ENCODE peak calls at places on chromosomes 6 and 20, in seven cellular contexts. A is tibial artery; B is AG08396; W is RPMI7951; T is GM04504; I is activated T-cell treated with anti-CD3 and anti-CD28 coated beads, Interleukin-2, amount 50 U/mL, for 72 hours; L is mammary epithelial cell. G is an unnamed sample.

GRCh38 chr20:32672315-32672981 is 1.3 kb downstream of the C20orf203 start:
- DNase-seq in A (no peak), B (no peak), W (no peak), T (no peak), I (no peak), L (no peak), G (no peak)

GRCh38 chr20:56088381-56088780 is 83.1 kb upstream of the CBLN4 start:
- DNase-seq in A (no peak), B (no peak), W (no peak), T (no peak), I (no peak), L (no peak), G (no peak)

GRCh38 chr6:105561501-105561900 is 158.6 kb upstream of the PREP start:
- DNase-seq in A (no peak), B (no peak), W (no peak), T (no peak), I (no peak), L (peak), G (no peak)

GRCh38 chr20:22617160-22617559 is 32.8 kb upstream of the FOXA2 start:
- DNase-seq in A (no peak), B (no peak), W (peak), T (no peak), I (no peak), L (peak), G (peak)

GRCh38 chr20:12535316-12535715 is 473.5 kb upstream of the SPTLC3 start:
- DNase-seq in A (no peak), B (no peak), W (no peak), T (no peak), I (no peak), L (no peak), G (no peak)

GRCh38 chr20:41005361-41005729 is 23.3 kb upstream of the TOP1 start:
- DNase-seq in A (peak), B (peak), W (peak), T (peak), I (no peak), L (peak), G (peak)

GRCh38 chr6:158161566-158162254 is 6.4 kb downstream of the SERAC1 start:
- DNase-seq in A (no peak), B (no peak), W (no peak), T (no peak), I (no peak), L (peak), G (no peak)

GRCh38 chr6:92550501-92550900 is 868.9 kb downstream of the EPHA7 start:
- DNase-seq in A (no peak), B (no peak), W (no peak), T (no peak), I (no peak), L (no peak), G (no peak)

GRCh38 chr6:33642897-33643296 is 21.8 kb downstream of the ITPR3 start:
- DNase-seq in A (no peak), B (no peak), W (no peak), T (no peak), I (no peak), L (no peak), G (no peak)

GRCh38 chr6:92716638-92717037 is 702.7 kb downstream of the EPHA7 start:
- DNase-seq in A (no peak), B (no peak), W (no peak), T (no peak), I (no peak), L (no peak), G (no peak)

GRCh38 chr6:37699138-37699766 is 1.6 kb upstream of the MDGA1 start:
- DNase-seq in A (no peak), B (no peak), W (no peak), T (no peak), I (no peak), L (no peak), G (peak)

GRCh38 chr6:35370124-35370741 is 27.9 kb downstream of the PPARD start:
- DNase-seq in A (peak), B (peak), W (peak), T (peak), I (peak), L (peak), G (peak)

GRCh38 chr6:143062551-143062950 is 1.9 kb downstream of the AIG1 start:
- DNase-seq in A (no peak), B (no peak), W (no peak), T (no peak), I (no peak), L (no peak), G (no peak)

GRCh38 chr20:57407541-57407956 is 16.4 kb downstream of the RBM38 start:
- DNase-seq in A (no peak), B (no peak), W (no peak), T (no peak), I (no peak), L (no peak), G (no peak)

GRCh38 chr20:59596690-59597089 is 7.7 kb upstream of the PHACTR3 start:
- DNase-seq in A (no peak), B (no peak), W (no peak), T (no peak), I (no peak), L (no peak), G (no peak)

GRCh38 chr20:55159230-55159629 is 683.8 kb downstream of the DOK5 start:
- DNase-seq in A (no peak), B (no peak), W (no peak), T (no peak), I (no peak), L (no peak), G (no peak)

GRCh38 chr6:115891111-115891669 is 169.5 kb downstream of the FRK start:
- DNase-seq in A (no peak), B (peak), W (peak), T (peak), I (no peak), L (peak), G (no peak)

GRCh38 chr6:166691199-166691598 is 64.1 kb upstream of the RPS6KA2 start:
- DNase-seq in A (no peak), B (no peak), W (peak), T (no peak), I (no peak), L (peak), G (no peak)

GRCh38 chr20:49821381-49821780 is 8.8 kb downstream of the SLC9A8 start:
- DNase-seq in A (no peak), B (no peak), W (no peak), T (no peak), I (no peak), L (no peak), G (no peak)

GRCh38 chr6:26032387-26033131 is 54.7 kb upstream of the HFE start:
- DNase-seq in A (no peak), B (no peak), W (peak), T (no peak), I (peak), L (peak), G (no peak)

GRCh38 chr6:17001188-17001587 is 100.7 kb upstream of the STMND1 start:
- DNase-seq in A (no peak), B (no peak), W (peak), T (no peak), I (no peak), L (no peak), G (no peak)

GRCh38 chr6:46220351-46221220 is 49.8 kb upstream of the ENPP5 start:
- DNase-seq in A (no peak), B (no peak), W (no peak), T (no peak), I (peak), L (no peak), G (no peak)

GRCh38 chr6:23027281-23027680 is 457.9 kb downstream of the HDGFL1 start:
- DNase-seq in A (no peak), B (no peak), W (no peak), T (no peak), I (no peak), L (peak), G (no peak)

GRCh38 chr6:36701401-36701991 is 3.9 kb downstream of the RAB44 start:
- DNase-seq in A (no peak), B (no peak), W (no peak), T (no peak), I (no peak), L (no peak), G (no peak)

GRCh38 chr6:23174781-23175361 is 605.5 kb downstream of the HDGFL1 start:
- DNase-seq in A (no peak), B (peak), W (peak), T (peak), I (no peak), L (peak), G (no peak)

GRCh38 chr6:35494161-35494563 is 2.7 kb downstream of the TEAD3 start:
- DNase-seq in A (no peak), B (peak), W (no peak), T (no peak), I (no peak), L (no peak), G (no peak)

GRCh38 chr6:3175742-3176321 is 18.5 kb upstream of the TUBB2A start:
- DNase-seq in A (no peak), B (no peak), W (no peak), T (no peak), I (no peak), L (no peak), G (no peak)

GRCh38 chr20:19817017-19817416 is 59.0 kb downstream of the RIN2 start:
- DNase-seq in A (no peak), B (peak), W (peak), T (peak), I (no peak), L (peak), G (no peak)

GRCh38 chr6:36626636-36627035 is 32.5 kb downstream of the SRSF3 start:
- DNase-seq in A (peak), B (no peak), W (no peak), T (no peak), I (no peak), L (no peak), G (no peak)

GRCh38 chr6:158783851-158784250 is 35.3 kb downstream of the EZR start:
- DNase-seq in A (no peak), B (no peak), W (no peak), T (no peak), I (no peak), L (no peak), G (no peak)

GRCh38 chr6:75882734-75883133 is 133.7 kb downstream of the MYO6 start:
- DNase-seq in A (no peak), B (peak), W (peak), T (peak), I (no peak), L (peak), G (no peak)